ENCODE peak calls at places on chromosomes 5 and 9, in four cellular contexts. E is hepatocyte, C is T follicular helper cell, X is AG08396. I is an unnamed sample.

GRCh38 chr9:84101892-84102632 is 121.5 kb downstream of the RMI1 start:
- DNase-seq in E (no peak), X (no peak), C (no peak), I (no peak)

GRCh38 chr9:20620658-20621552 is 1.4 kb downstream of the MLLT3 start:
- DNase-seq in C (peak; percentile 52), X (peak; percentile 36), E (peak; percentile 41), I (no peak)

GRCh38 chr9:120447959-120448500 is 131.9 kb downstream of the CDK5RAP2 start:
- DNase-seq in E (no peak), X (no peak), C (no peak), I (no peak)

GRCh38 chr9:133044125-133044524 is 13.3 kb downstream of the GTF3C5 start:
- DNase-seq in C (no peak), X (no peak), E (no peak), I (no peak)

GRCh38 chr5:54581831-54582548 is 64.4 kb downstream of the SNX18 start:
- DNase-seq in X (no peak), E (no peak), C (no peak), I (no peak)

GRCh38 chr9:109241207-109241606 is 74.2 kb upstream of the FRRS1L start:
- DNase-seq in X (no peak), E (no peak), C (no peak), I (no peak)

GRCh38 chr5:76294573-76294972 is 108.5 kb upstream of the IQGAP2 start:
- DNase-seq in C (no peak), X (no peak), E (no peak), I (no peak)

GRCh38 chr9:76400534-76401096 is 6.4 kb upstream of the RFK start:
- DNase-seq in C (no peak), X (no peak), E (peak; percentile 14), I (peak; percentile 76)

GRCh38 chr5:176167800-176168199 is 70.4 kb upstream of the SIMC1 start:
- DNase-seq in C (no peak), X (no peak), E (no peak), I (no peak)

I was measured in trophoblast cell.